ENCODE peak calls at places on chromosomes 16 and 17, in seven cellular contexts. Y is gastrocnemius medialis, P is stomach, C is heart left ventricle, A is psoas muscle, Q is A549, U is tibial artery. L is an unnamed sample.

GRCh38 chr17:76659928-76660614 is 16.5 kb upstream of the ST6GALNAC1 start:
- DNase-seq in A (no peak), P (no peak), Q (no peak), Y (no peak), C (no peak), U (no peak), L (no peak)

GRCh38 chr17:61000911-61001310 is 323.3 kb downstream of the BCAS3 start:
- DNase-seq in C (no peak), A (no peak), P (no peak), Y (no peak), Q (no peak), U (no peak), L (no peak)

GRCh38 chr16:48596326-48596725 is 13.7 kb downstream of the N4BP1 start:
- DNase-seq in Y (no peak), Q (no peak), U (no peak), A (no peak), C (no peak), P (no peak), L (no peak)

GRCh38 chr16:81807767-81808166 is 28.7 kb downstream of the PLCG2 start:
- DNase-seq in Y (no peak), A (no peak), C (no peak), U (no peak), Q (no peak), P (no peak), L (no peak)

GRCh38 chr17:55334881-55335523 is 70.2 kb downstream of the HLF start:
- DNase-seq in C (no peak), P (no peak), Q (no peak), A (no peak), Y (no peak), U (no peak), L (no peak)

GRCh38 chr16:31676731-31677130 is 149.0 kb downstream of the AHSP start:
- DNase-seq in Q (no peak), C (no peak), P (no peak), A (no peak), U (no peak), Y (no peak), L (no peak)

GRCh38 chr16:11669380-11670146 is 1.3 kb downstream of the SNN start:
- DNase-seq in A (peak; percentile 74), Q (no peak), U (peak; percentile 89), Y (peak; percentile 82), P (no peak), C (peak; percentile 75), L (peak; percentile 50)

GRCh38 chr16:64278196-64278595 is 843.7 kb downstream of the CDH11 start:
- DNase-seq in U (no peak), P (no peak), Y (no peak), A (no peak), Q (no peak), C (no peak), L (no peak)

GRCh38 chr16:50208460-50208931 is 55.4 kb downstream of the TENT4B start:
- DNase-seq in Y (no peak), Q (no peak), U (no peak), C (no peak), A (no peak), P (no peak), L (no peak)

GRCh38 chr17:32515677-32516383 is 29.0 kb downstream of the CDK5R1 start:
- DNase-seq in A (no peak), P (no peak), Q (no peak), C (no peak), U (peak; percentile 7), Y (no peak), L (no peak)

GRCh38 chr16:2842340-2843000 is 12.4 kb downstream of the ZG16B start:
- DNase-seq in U (peak; percentile 59), A (peak; percentile 72), C (peak; percentile 66), P (peak; percentile 50), Q (no peak), Y (no peak), L (peak; percentile 38)

GRCh38 chr16:59339871-59340270 is 605.8 kb upstream of the GOT2 start:
- DNase-seq in C (no peak), Q (no peak), P (no peak), Y (no peak), A (no peak), U (no peak), L (no peak)

GRCh38 chr17:71709974-71710373 is 410.8 kb upstream of the SOX9 start:
- DNase-seq in C (no peak), Y (no peak), A (no peak), Q (no peak), P (no peak), U (no peak), L (no peak)

GRCh38 chr17:83004791-83005380 is 74.5 kb upstream of the METRNL start:
- DNase-seq in Q (no peak), C (no peak), P (no peak), Y (no peak), U (no peak), A (no peak), L (no peak)

GRCh38 chr17:11900103-11900502 is 97.2 kb downstream of the ZNF18 start:
- DNase-seq in Q (no peak), U (no peak), A (no peak), Y (no peak), P (no peak), C (no peak), L (peak; percentile 6)

GRCh38 chr17:63366238-63366561 is 79.9 kb downstream of the CYB561 start:
- DNase-seq in Y (no peak), P (no peak), Q (no peak), C (no peak), U (no peak), A (no peak), L (no peak)

GRCh38 chr17:67460097-67460496 is 83.0 kb downstream of the PITPNC1 start:
- DNase-seq in Q (no peak), U (no peak), Y (no peak), A (no peak), P (no peak), C (no peak), L (no peak)

GRCh38 chr16:7938175-7938574 is 605.5 kb downstream of the RBFOX1 start:
- DNase-seq in Q (no peak), U (no peak), Y (no peak), A (no peak), P (no peak), C (no peak), L (no peak)

GRCh38 chr16:87328846-87329245 is 11.7 kb upstream of the C16orf95 start:
- DNase-seq in Q (no peak), P (no peak), C (peak; percentile 20), Y (no peak), U (no peak), A (no peak), L (no peak)

GRCh38 chr16:56589141-56590039 is at the start of gene MT3:
- DNase-seq in P (no peak), Q (no peak), U (no peak), A (peak; percentile 39), C (no peak), Y (no peak), L (peak; percentile 18)

GRCh38 chr16:1533443-1533951 is at the start of gene TMEM204:
- DNase-seq in A (peak; percentile 79), U (peak; percentile 90), Y (peak; percentile 72), C (peak; percentile 90), Q (no peak), P (peak; percentile 38), L (peak; percentile 55)

GRCh38 chr16:3074860-3075545 is 9.6 kb downstream of the IL32 start:
- DNase-seq in C (peak; percentile 45), A (no peak), P (peak; percentile 46), U (no peak), Y (peak; percentile 39), Q (no peak), L (peak; percentile 38)

GRCh38 chr16:23334950-23335349 is 32.8 kb downstream of the SCNN1B start:
- DNase-seq in U (no peak), P (no peak), A (no peak), C (no peak), Y (no peak), Q (no peak), L (no peak)

GRCh38 chr17:43368740-43369506 is 29.9 kb upstream of the ARL4D start:
- DNase-seq in P (peak; percentile 80), A (peak; percentile 86), C (peak; percentile 88), U (peak; percentile 91), Y (peak; percentile 80), Q (peak; percentile 77), L (peak; percentile 88)

GRCh38 chr17:75090871-75091854 is 3.4 kb downstream of the SLC16A5 start:
- DNase-seq in Y (peak; percentile 36), P (peak; percentile 57), C (no peak), Q (no peak), U (no peak), A (no peak), L (no peak)

GRCh38 chr17:31588512-31588911 is 197.0 kb downstream of the RAB11FIP4 start:
- DNase-seq in A (no peak), P (no peak), Y (no peak), U (no peak), C (no peak), Q (no peak), L (no peak)

DNA sequence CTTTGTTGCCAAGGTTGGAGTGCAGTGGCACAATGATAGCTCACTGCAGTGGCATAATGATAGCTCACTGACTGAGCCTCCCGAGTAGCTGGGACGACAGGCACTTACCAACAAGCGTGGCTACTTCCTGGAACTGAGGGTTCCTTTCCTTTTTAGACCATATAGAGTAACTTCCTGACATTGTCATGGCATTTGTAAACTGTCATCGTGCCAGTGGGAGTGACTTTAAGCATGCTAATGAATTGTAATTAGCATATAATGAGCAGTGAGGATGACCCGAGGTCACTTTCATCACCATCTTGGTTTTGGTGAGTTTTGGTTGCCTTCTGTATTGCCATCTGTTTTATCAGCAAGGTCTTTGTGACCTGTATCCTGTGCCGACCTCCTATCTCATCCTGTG is 162.4 kb downstream of the HS3ST4 start:
- DNase-seq in Y (no peak), U (no peak), A (no peak), Q (no peak), C (no peak), P (no peak), L (no peak)
- TF ChIP-seq CTCF in Y (no peak), U (no peak), A (no peak), Q (no peak), C (no peak), P (no peak), L (no peak)

DNA sequence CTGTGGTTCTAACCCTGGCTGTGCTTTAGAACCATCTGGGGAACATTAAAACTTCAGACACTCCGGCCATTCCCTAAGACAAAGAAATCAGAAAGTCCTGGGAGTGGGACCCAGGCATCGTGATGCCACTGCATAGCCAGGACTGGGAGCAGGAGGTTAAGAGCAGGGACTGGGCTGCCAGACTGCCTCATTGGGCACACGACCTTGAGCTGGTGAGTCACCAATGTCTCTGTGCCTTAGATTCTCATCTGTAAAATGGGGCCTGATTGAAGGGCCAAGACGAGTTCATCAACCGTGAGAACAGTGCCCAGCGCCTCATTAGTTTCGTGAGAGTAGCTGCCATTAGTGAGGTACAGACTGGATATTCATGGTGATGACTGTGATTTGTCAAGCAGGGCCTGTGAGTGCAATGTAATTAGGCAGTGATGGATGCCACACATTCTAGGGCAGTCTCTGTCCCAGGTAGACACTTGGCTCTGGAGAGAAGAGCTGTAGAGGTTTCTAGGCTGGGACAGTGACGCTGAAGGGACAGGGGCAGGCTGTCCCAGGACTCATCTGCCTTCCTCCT is 196.8 kb downstream of the NTN1 start:
- DNase-seq in Q (no peak), P (no peak), U (no peak), C (no peak), Y (no peak), A (no peak), L (no peak)
- H3K27ac ChIP-seq in Q (peak overlapping the region; percentile 47), P (no peak overlapping the region), U (peak overlapping the region; percentile 16), C (no peak overlapping the region), Y (no peak overlapping the region), A (no peak overlapping the region), L (peak overlapping the region; percentile 72)

GRCh38 chr17:4742629-4743028 is 2.9 kb upstream of the CXCL16 start:
- DNase-seq in P (no peak), C (no peak), A (no peak), Y (no peak), Q (no peak), U (no peak), L (no peak)
- H3K4me1 ChIP-seq in P (peaks cover 21% of the 10 kb centered on the region), C (peaks cover 13% of the 10 kb centered on the region), A (peaks cover 7% of the 10 kb centered on the region), Y (peaks cover 15% of the 10 kb centered on the region), Q (peaks cover 9% of the 10 kb centered on the region), U (peaks cover 15% of the 10 kb centered on the region), L (peaks cover 19% of the 10 kb centered on the region)

GRCh38 chr17:49575524-49576120 is at the start of gene NXPH3:
- DNase-seq in Y (peak; percentile 54), Q (peak; percentile 79), C (peak; percentile 62), P (peak; percentile 80), A (peak; percentile 75), U (peak; percentile 91), L (peak; percentile 49)
- TF ChIP-seq CTCF in Y (peak; percentile 96), Q (peak; percentile 96), C (peak; percentile 60), P (peak; percentile 82), A (peak; percentile 79), U (peak; percentile 96), L (peak; percentile 31)

L was measured in body of pancreas.